ENCODE peak calls at places on chromosomes 7 and 10, in five cellular contexts. One of them, this sample, is unnamed.

GRCh38 chr10:122553341-122553740 is 7.2 kb upstream of the DMBT1 start:
- DNase-seq in stimulated activated CD8-positive, alpha-beta memory T cell treated with anti-CD3 and anti-CD28 coated beads, Interleukin-4, amount 100 ng/mL, for 1 hour: no peak
- DNase-seq in kidney: no peak
- DNase-seq in NCI-H1105 treated with DMSO at 0.1 percent for 48 hours: no peak
- DNase-seq in NCI-H2081: no peak
- DNase-seq in this sample: no peak

GRCh38 chr7:21367081-21367480 is 60.8 kb upstream of the SP4 start:
- DNase-seq in NCI-H2081: peak; percentile 53
- DNase-seq in kidney: no peak
- DNase-seq in stimulated activated CD8-positive, alpha-beta memory T cell treated with anti-CD3 and anti-CD28 coated beads, Interleukin-4, amount 100 ng/mL, for 1 hour: no peak
- DNase-seq in NCI-H1105 treated with DMSO at 0.1 percent for 48 hours: peak; percentile 69
- DNase-seq in this sample: no peak

GRCh38 chr7:131626643-131627042 is 70.2 kb upstream of the PODXL start:
- DNase-seq in stimulated activated CD8-positive, alpha-beta memory T cell treated with anti-CD3 and anti-CD28 coated beads, Interleukin-4, amount 100 ng/mL, for 1 hour: no peak
- DNase-seq in kidney: no peak
- DNase-seq in NCI-H1105 treated with DMSO at 0.1 percent for 48 hours: no peak
- DNase-seq in NCI-H2081: no peak
- DNase-seq in this sample: no peak

GRCh38 chr10:99451981-99452380 is 21.6 kb upstream of the GOT1 start:
- DNase-seq in stimulated activated CD8-positive, alpha-beta memory T cell treated with anti-CD3 and anti-CD28 coated beads, Interleukin-4, amount 100 ng/mL, for 1 hour: no peak
- DNase-seq in NCI-H2081: no peak
- DNase-seq in kidney: no peak
- DNase-seq in NCI-H1105 treated with DMSO at 0.1 percent for 48 hours: no peak
- DNase-seq in this sample: no peak

GRCh38 chr7:68706291-68706690 is 892.0 kb upstream of the AUTS2 start:
- DNase-seq in stimulated activated CD8-positive, alpha-beta memory T cell treated with anti-CD3 and anti-CD28 coated beads, Interleukin-4, amount 100 ng/mL, for 1 hour: no peak
- DNase-seq in kidney: no peak
- DNase-seq in NCI-H1105 treated with DMSO at 0.1 percent for 48 hours: no peak
- DNase-seq in NCI-H2081: no peak
- DNase-seq in this sample: peak; percentile 86

GRCh38 chr7:48118041-48118440 is 29.0 kb downstream of the UPP1 start:
- DNase-seq in NCI-H1105 treated with DMSO at 0.1 percent for 48 hours: no peak
- DNase-seq in NCI-H2081: no peak
- DNase-seq in stimulated activated CD8-positive, alpha-beta memory T cell treated with anti-CD3 and anti-CD28 coated beads, Interleukin-4, amount 100 ng/mL, for 1 hour: no peak
- DNase-seq in kidney: no peak
- DNase-seq in this sample: no peak

GRCh38 chr7:130441408-130441854 is 615 bp upstream of the CEP41 start:
- DNase-seq in NCI-H1105 treated with DMSO at 0.1 percent for 48 hours: peak; percentile 98
- DNase-seq in kidney: no peak
- DNase-seq in stimulated activated CD8-positive, alpha-beta memory T cell treated with anti-CD3 and anti-CD28 coated beads, Interleukin-4, amount 100 ng/mL, for 1 hour: no peak
- DNase-seq in NCI-H2081: peak; percentile 100
- DNase-seq in this sample: no peak

GRCh38 chr7:140719711-140720110 is 23.2 kb downstream of the NDUFB2 start:
- DNase-seq in stimulated activated CD8-positive, alpha-beta memory T cell treated with anti-CD3 and anti-CD28 coated beads, Interleukin-4, amount 100 ng/mL, for 1 hour: no peak
- DNase-seq in kidney: no peak
- DNase-seq in NCI-H1105 treated with DMSO at 0.1 percent for 48 hours: no peak
- DNase-seq in NCI-H2081: no peak
- DNase-seq in this sample: no peak

GRCh38 chr10:79019961-79020491 is 48.7 kb upstream of the ZMIZ1 start:
- DNase-seq in NCI-H1105 treated with DMSO at 0.1 percent for 48 hours: no peak
- DNase-seq in kidney: peak; percentile 26
- DNase-seq in NCI-H2081: no peak
- DNase-seq in stimulated activated CD8-positive, alpha-beta memory T cell treated with anti-CD3 and anti-CD28 coated beads, Interleukin-4, amount 100 ng/mL, for 1 hour: no peak
- DNase-seq in this sample: peak; percentile 3

GRCh38 chr7:141742229-141742628 is 4.1 kb downstream of the SSBP1 start:
- DNase-seq in NCI-H1105 treated with DMSO at 0.1 percent for 48 hours: no peak
- DNase-seq in kidney: no peak
- DNase-seq in stimulated activated CD8-positive, alpha-beta memory T cell treated with anti-CD3 and anti-CD28 coated beads, Interleukin-4, amount 100 ng/mL, for 1 hour: no peak
- DNase-seq in NCI-H2081: no peak
- DNase-seq in this sample: no peak

GRCh38 chr10:4775808-4776207 is 50.2 kb upstream of the AKR1E2 start:
- DNase-seq in NCI-H2081: no peak
- DNase-seq in stimulated activated CD8-positive, alpha-beta memory T cell treated with anti-CD3 and anti-CD28 coated beads, Interleukin-4, amount 100 ng/mL, for 1 hour: no peak
- DNase-seq in kidney: no peak
- DNase-seq in NCI-H1105 treated with DMSO at 0.1 percent for 48 hours: no peak
- DNase-seq in this sample: peak; percentile 68

GRCh38 chr7:107659666-107660065 is 962 bp upstream of the SLC26A4 start:
- DNase-seq in stimulated activated CD8-positive, alpha-beta memory T cell treated with anti-CD3 and anti-CD28 coated beads, Interleukin-4, amount 100 ng/mL, for 1 hour: no peak
- DNase-seq in NCI-H1105 treated with DMSO at 0.1 percent for 48 hours: no peak
- DNase-seq in NCI-H2081: no peak
- DNase-seq in kidney: no peak
- DNase-seq in this sample: peak; percentile 13

GRCh38 chr10:35563266-35563891 is 41.8 kb upstream of the GJD4 start:
- DNase-seq in NCI-H2081: peak; percentile 22
- DNase-seq in stimulated activated CD8-positive, alpha-beta memory T cell treated with anti-CD3 and anti-CD28 coated beads, Interleukin-4, amount 100 ng/mL, for 1 hour: no peak
- DNase-seq in NCI-H1105 treated with DMSO at 0.1 percent for 48 hours: peak; percentile 24
- DNase-seq in kidney: no peak
- DNase-seq in this sample: peak; percentile 61

GRCh38 chr10:74910604-74911355 is 84.4 kb downstream of the KAT6B start:
- DNase-seq in kidney: no peak
- DNase-seq in NCI-H2081: no peak
- DNase-seq in stimulated activated CD8-positive, alpha-beta memory T cell treated with anti-CD3 and anti-CD28 coated beads, Interleukin-4, amount 100 ng/mL, for 1 hour: no peak
- DNase-seq in NCI-H1105 treated with DMSO at 0.1 percent for 48 hours: no peak
- DNase-seq in this sample: no peak

GRCh38 chr7:100219271-100219737 is 445 bp upstream of the PVRIG start:
- DNase-seq in NCI-H2081: no peak
- DNase-seq in NCI-H1105 treated with DMSO at 0.1 percent for 48 hours: no peak
- DNase-seq in stimulated activated CD8-positive, alpha-beta memory T cell treated with anti-CD3 and anti-CD28 coated beads, Interleukin-4, amount 100 ng/mL, for 1 hour: no peak
- DNase-seq in kidney: peak; percentile 78
- DNase-seq in this sample: no peak

GRCh38 chr10:24953350-24954074 is 1.1 kb upstream of the PRTFDC1 start:
- DNase-seq in stimulated activated CD8-positive, alpha-beta memory T cell treated with anti-CD3 and anti-CD28 coated beads, Interleukin-4, amount 100 ng/mL, for 1 hour: no peak
- DNase-seq in NCI-H2081: no peak
- DNase-seq in NCI-H1105 treated with DMSO at 0.1 percent for 48 hours: peak; percentile 50
- DNase-seq in kidney: no peak
- DNase-seq in this sample: no peak

GRCh38 chr10:26931223-26931622 is 70.5 kb upstream of the ABI1 start:
- DNase-seq in kidney: no peak
- DNase-seq in stimulated activated CD8-positive, alpha-beta memory T cell treated with anti-CD3 and anti-CD28 coated beads, Interleukin-4, amount 100 ng/mL, for 1 hour: no peak
- DNase-seq in NCI-H1105 treated with DMSO at 0.1 percent for 48 hours: no peak
- DNase-seq in NCI-H2081: no peak
- DNase-seq in this sample: no peak

GRCh38 chr7:93378131-93378530 is 146.0 kb downstream of the VPS50 start:
- DNase-seq in NCI-H1105 treated with DMSO at 0.1 percent for 48 hours: no peak
- DNase-seq in stimulated activated CD8-positive, alpha-beta memory T cell treated with anti-CD3 and anti-CD28 coated beads, Interleukin-4, amount 100 ng/mL, for 1 hour: no peak
- DNase-seq in kidney: no peak
- DNase-seq in NCI-H2081: no peak
- DNase-seq in this sample: no peak

GRCh38 chr10:79132681-79133381 is 64.1 kb downstream of the ZMIZ1 start:
- DNase-seq in NCI-H1105 treated with DMSO at 0.1 percent for 48 hours: no peak
- DNase-seq in NCI-H2081: no peak
- DNase-seq in kidney: no peak
- DNase-seq in stimulated activated CD8-positive, alpha-beta memory T cell treated with anti-CD3 and anti-CD28 coated beads, Interleukin-4, amount 100 ng/mL, for 1 hour: no peak
- DNase-seq in this sample: no peak

GRCh38 chr7:66145404-66145843 is 30.8 kb downstream of the CRCP start:
- DNase-seq in kidney: peak; percentile 86
- DNase-seq in NCI-H2081: no peak
- DNase-seq in stimulated activated CD8-positive, alpha-beta memory T cell treated with anti-CD3 and anti-CD28 coated beads, Interleukin-4, amount 100 ng/mL, for 1 hour: no peak
- DNase-seq in NCI-H1105 treated with DMSO at 0.1 percent for 48 hours: no peak
- DNase-seq in this sample: no peak

GRCh38 chr7:151520419-151521229 is 929 bp upstream of the RHEB start:
- DNase-seq in NCI-H1105 treated with DMSO at 0.1 percent for 48 hours: peak; percentile 55
- DNase-seq in NCI-H2081: no peak
- DNase-seq in stimulated activated CD8-positive, alpha-beta memory T cell treated with anti-CD3 and anti-CD28 coated beads, Interleukin-4, amount 100 ng/mL, for 1 hour: no peak
- DNase-seq in kidney: peak; percentile 92
- DNase-seq in this sample: no peak

GRCh38 chr7:129781128-129781855 is 169.8 kb downstream of the NRF1 start:
- DNase-seq in stimulated activated CD8-positive, alpha-beta memory T cell treated with anti-CD3 and anti-CD28 coated beads, Interleukin-4, amount 100 ng/mL, for 1 hour: no peak
- DNase-seq in kidney: no peak
- DNase-seq in NCI-H1105 treated with DMSO at 0.1 percent for 48 hours: peak; percentile 35
- DNase-seq in NCI-H2081: no peak
- DNase-seq in this sample: no peak

GRCh38 chr10:69819713-69820506 is 18.2 kb downstream of the COL13A1 start:
- DNase-seq in NCI-H1105 treated with DMSO at 0.1 percent for 48 hours: no peak
- DNase-seq in kidney: no peak
- DNase-seq in stimulated activated CD8-positive, alpha-beta memory T cell treated with anti-CD3 and anti-CD28 coated beads, Interleukin-4, amount 100 ng/mL, for 1 hour: no peak
- DNase-seq in NCI-H2081: no peak
- DNase-seq in this sample: no peak

GRCh38 chr10:13894412-13895093 is 307.8 kb downstream of the PRPF18 start:
- DNase-seq in kidney: no peak
- DNase-seq in stimulated activated CD8-positive, alpha-beta memory T cell treated with anti-CD3 and anti-CD28 coated beads, Interleukin-4, amount 100 ng/mL, for 1 hour: no peak
- DNase-seq in NCI-H2081: no peak
- DNase-seq in NCI-H1105 treated with DMSO at 0.1 percent for 48 hours: no peak
- DNase-seq in this sample: no peak

GRCh38 chr10:68560201-68560915 is at the start of gene TET1:
- DNase-seq in NCI-H1105 treated with DMSO at 0.1 percent for 48 hours: peak; percentile 54
- DNase-seq in kidney: peak; percentile 73
- DNase-seq in NCI-H2081: peak; percentile 19
- DNase-seq in stimulated activated CD8-positive, alpha-beta memory T cell treated with anti-CD3 and anti-CD28 coated beads, Interleukin-4, amount 100 ng/mL, for 1 hour: no peak
- DNase-seq in this sample: peak; percentile 57

GRCh38 chr7:135919071-135919841 is 57.9 kb downstream of the MTPN start:
- DNase-seq in kidney: no peak
- DNase-seq in NCI-H2081: no peak
- DNase-seq in NCI-H1105 treated with DMSO at 0.1 percent for 48 hours: no peak
- DNase-seq in stimulated activated CD8-positive, alpha-beta memory T cell treated with anti-CD3 and anti-CD28 coated beads, Interleukin-4, amount 100 ng/mL, for 1 hour: no peak
- DNase-seq in this sample: no peak

GRCh38 chr7:81534446-81534845 is 235.4 kb downstream of the HGF start:
- DNase-seq in NCI-H1105 treated with DMSO at 0.1 percent for 48 hours: no peak
- DNase-seq in NCI-H2081: no peak
- DNase-seq in stimulated activated CD8-positive, alpha-beta memory T cell treated with anti-CD3 and anti-CD28 coated beads, Interleukin-4, amount 100 ng/mL, for 1 hour: no peak
- DNase-seq in kidney: no peak
- DNase-seq in this sample: no peak

GRCh38 chr7:91128574-91129348 is 135.5 kb upstream of the FZD1 start:
- DNase-seq in NCI-H2081: no peak
- DNase-seq in stimulated activated CD8-positive, alpha-beta memory T cell treated with anti-CD3 and anti-CD28 coated beads, Interleukin-4, amount 100 ng/mL, for 1 hour: no peak
- DNase-seq in NCI-H1105 treated with DMSO at 0.1 percent for 48 hours: no peak
- DNase-seq in kidney: no peak
- DNase-seq in this sample: no peak

GRCh38 chr7:105354383-105354782 is 34.3 kb downstream of the SRPK2 start:
- DNase-seq in stimulated activated CD8-positive, alpha-beta memory T cell treated with anti-CD3 and anti-CD28 coated beads, Interleukin-4, amount 100 ng/mL, for 1 hour: no peak
- DNase-seq in NCI-H1105 treated with DMSO at 0.1 percent for 48 hours: no peak
- DNase-seq in NCI-H2081: no peak
- DNase-seq in kidney: no peak
- DNase-seq in this sample: no peak

GRCh38 chr7:131391145-131391544 is 63.5 kb downstream of the MKLN1 start:
- DNase-seq in stimulated activated CD8-positive, alpha-beta memory T cell treated with anti-CD3 and anti-CD28 coated beads, Interleukin-4, amount 100 ng/mL, for 1 hour: no peak
- DNase-seq in kidney: no peak
- DNase-seq in NCI-H2081: no peak
- DNase-seq in NCI-H1105 treated with DMSO at 0.1 percent for 48 hours: no peak
- DNase-seq in this sample: no peak

GRCh38 chr7:20282960-20283359 is 47.7 kb upstream of the ITGB8 start:
- DNase-seq in NCI-H2081: no peak
- DNase-seq in kidney: no peak
- DNase-seq in stimulated activated CD8-positive, alpha-beta memory T cell treated with anti-CD3 and anti-CD28 coated beads, Interleukin-4, amount 100 ng/mL, for 1 hour: no peak
- DNase-seq in NCI-H1105 treated with DMSO at 0.1 percent for 48 hours: no peak
- DNase-seq in this sample: no peak

GRCh38 chr10:77626266-77626935 is 11.2 kb downstream of the KCNMA1 start:
- DNase-seq in NCI-H2081: no peak
- DNase-seq in kidney: no peak
- DNase-seq in NCI-H1105 treated with DMSO at 0.1 percent for 48 hours: no peak
- DNase-seq in stimulated activated CD8-positive, alpha-beta memory T cell treated with anti-CD3 and anti-CD28 coated beads, Interleukin-4, amount 100 ng/mL, for 1 hour: no peak
- DNase-seq in this sample: no peak

This sample was measured in COLO829.